ENCODE peak calls at places on chromosome 22, in four cellular contexts. X, A, D and Y are unnamed samples.

GRCh38 chr22:33697640-33698039 is 222.6 kb downstream of the LARGE1 start:
- DNase-seq in X (peak), A (no peak), D (no peak), Y (no peak)

GRCh38 chr22:50674127-50674493 is 1.5 kb downstream of the SHANK3 start:
- DNase-seq in X (no peak), A (no peak), D (no peak), Y (no peak)

GRCh38 chr22:36331306-36331911 is 56.4 kb downstream of the MYH9 start:
- DNase-seq in X (peak), A (no peak), D (peak), Y (peak)

GRCh38 chr22:29143848-29144785 is 61.6 kb upstream of the EMID1 start:
- DNase-seq in X (no peak), A (peak), D (no peak), Y (no peak)

GRCh38 chr22:47836957-47837356 is 1074.5 kb downstream of the TBC1D22A start:
- DNase-seq in X (no peak), A (no peak), D (no peak), Y (peak)

GRCh38 chr22:50482107-50483074 is 1.0 kb downstream of the ADM2 start:
- DNase-seq in X (no peak), A (peak), D (no peak), Y (no peak)

GRCh38 chr22:30064172-30064571 is 16.1 kb upstream of the HORMAD2 start:
- DNase-seq in X (no peak), A (no peak), D (no peak), Y (no peak)

GRCh38 chr22:20227363-20227762 is 40.8 kb downstream of the RTN4R start:
- DNase-seq in X (no peak), A (no peak), D (no peak), Y (no peak)

GRCh38 chr22:35437038-35437437 is 37.1 kb downstream of the MCM5 start:
- DNase-seq in X (no peak), A (peak), D (peak), Y (peak)

GRCh38 chr22:36469094-36469710 is 12.2 kb downstream of the TXN2 start:
- DNase-seq in X (no peak), A (no peak), D (no peak), Y (no peak)

GRCh38 chr22:22479116-22479515 is 29.4 kb downstream of the ZNF280B start:
- DNase-seq in X (no peak), A (no peak), D (no peak), Y (no peak)

GRCh38 chr22:22478450-22478849 is 30.1 kb downstream of the ZNF280B start:
- DNase-seq in X (no peak), A (no peak), D (no peak), Y (no peak)

GRCh38 chr22:22484023-22484422 is 24.5 kb downstream of the ZNF280B start:
- DNase-seq in X (no peak), A (no peak), D (no peak), Y (no peak)

GRCh38 chr22:22480940-22481339 is 27.6 kb downstream of the ZNF280B start:
- DNase-seq in X (no peak), A (no peak), D (no peak), Y (no peak)

DNA sequence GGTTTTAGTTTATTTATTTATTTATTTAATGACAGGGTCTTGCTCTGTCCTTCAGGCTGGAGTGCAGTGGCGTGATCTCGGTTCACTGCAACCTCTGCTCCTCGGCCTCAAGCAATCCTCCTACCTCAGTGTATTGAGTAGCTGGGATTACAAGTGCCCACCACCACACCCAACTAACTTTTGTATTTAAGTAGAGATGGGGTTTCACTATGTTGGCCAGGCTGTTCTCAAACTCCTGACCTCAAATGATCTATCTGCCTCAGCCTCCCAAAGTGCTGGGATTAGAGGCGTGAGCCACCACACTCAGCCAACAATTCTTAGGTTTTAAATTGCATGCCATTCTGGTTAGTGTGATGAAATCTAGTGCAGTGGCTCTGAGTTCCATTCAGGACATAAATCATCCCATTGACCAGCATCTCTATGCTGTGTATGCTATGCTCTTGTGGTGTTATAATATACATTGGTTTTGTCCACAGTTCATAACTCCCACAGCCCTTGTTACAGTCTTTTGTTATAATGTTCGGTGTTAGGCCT is 28.5 kb downstream of the ZNF280B start:
- DNase-seq in X (peak), A (no peak), D (no peak), Y (no peak)
- H4K5ac ChIP-seq in X (no peak), A (no peak), D (no peak), Y (no peak)

GRCh38 chr22:32603651-32604540 is 129.3 kb downstream of the FBXO7 start:
- DNase-seq in X (no peak), A (no peak), D (no peak), Y (no peak)
- H3K4ac ChIP-seq in X (no peak), A (no peak), D (no peak), Y (no peak)

DNA sequence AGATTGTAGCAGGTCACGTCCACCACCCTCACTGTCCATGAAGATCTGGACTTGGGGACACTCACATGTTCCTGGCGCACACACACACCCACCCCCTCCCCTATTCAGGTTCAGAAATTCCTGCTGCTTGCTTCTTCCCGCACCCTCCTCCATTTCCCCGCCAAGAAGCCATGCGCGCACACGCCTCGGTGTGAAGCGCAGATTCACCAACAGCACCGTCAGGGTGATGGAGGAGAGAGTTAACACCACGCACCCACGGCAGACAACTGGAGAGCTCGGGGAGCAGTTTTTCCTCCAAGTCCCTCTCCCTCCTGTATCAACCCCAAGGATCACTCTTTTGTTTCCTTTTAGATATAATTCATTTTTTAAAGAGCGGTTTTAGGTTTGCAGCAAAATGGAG is 113.4 kb downstream of the BCR start:
- DNase-seq in X (no peak), A (no peak), D (no peak), Y (no peak)
- H4K8ac ChIP-seq in X (no peak), A (no peak), D (no peak), Y (no peak)

DNA sequence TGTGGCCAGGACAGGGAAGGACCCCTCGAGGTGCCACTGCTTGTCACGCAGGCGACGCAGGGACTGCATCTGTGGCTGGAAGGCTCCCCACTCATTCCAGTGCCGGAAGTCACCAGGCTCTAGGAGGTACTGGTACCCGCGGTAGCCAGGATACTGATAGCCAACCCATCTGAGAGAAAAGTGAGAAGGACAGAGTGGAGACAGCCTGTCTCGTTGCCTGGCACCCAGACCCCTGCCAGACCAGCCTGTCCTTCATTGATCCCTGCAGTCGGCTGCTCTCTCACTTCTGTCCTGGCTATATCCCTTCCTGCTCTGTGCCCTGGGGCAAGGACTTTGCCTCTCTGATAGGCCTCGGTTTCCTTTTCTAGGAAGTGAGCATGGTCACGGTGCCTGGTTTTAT is 9.6 kb upstream of the TPST2 start:
- DNase-seq in X (no peak), A (no peak), D (no peak), Y (no peak)
- H4K5ac ChIP-seq in X (no peak), A (no peak), D (no peak), Y (no peak)

GRCh38 chr22:40210814-40211213 is 33.1 kb downstream of the TNRC6B start:
- DNase-seq in X (no peak), A (no peak), D (no peak), Y (no peak)

GRCh38 chr22:40215266-40215665 is 37.5 kb downstream of the TNRC6B start:
- DNase-seq in X (no peak), A (peak), D (peak), Y (no peak)

GRCh38 chr22:40212126-40212525 is 34.4 kb downstream of the TNRC6B start:
- DNase-seq in X (no peak), A (no peak), D (no peak), Y (no peak)

GRCh38 chr22:40211481-40212052 is 33.8 kb downstream of the TNRC6B start:
- DNase-seq in X (no peak), A (no peak), D (no peak), Y (no peak)

GRCh38 chr22:40213478-40213877 is 35.8 kb downstream of the TNRC6B start:
- DNase-seq in X (no peak), A (no peak), D (no peak), Y (no peak)
- H3K4ac ChIP-seq in X (no peak), A (no peak), D (no peak), Y (no peak)

GRCh38 chr22:45905326-45905923 is 71.5 kb downstream of the WNT7B start:
- DNase-seq in X (no peak), A (no peak), D (no peak), Y (no peak)
- H4K8ac ChIP-seq in X (no peak), A (peak), D (no peak), Y (no peak)

GRCh38 chr22:44983878-44984482 is 25.8 kb downstream of the PHF21B start:
- DNase-seq in X (no peak), A (no peak), D (no peak), Y (no peak)
- H4K5ac ChIP-seq in X (no peak), A (no peak), D (no peak), Y (no peak)